ENCODE peak calls at places on chromosomes 6 and 20, in four cellular contexts. Q, O, E and Z are unnamed samples.

GRCh38 chr20:41317536-41318270 is at the start of gene ZHX3:
- DNase-seq in O (peak; percentile 96), Q (peak; percentile 78), E (peak; percentile 99), Z (peak; percentile 91)

GRCh38 chr6:161373905-161374451 is 100.1 kb upstream of the AGPAT4 start:
- DNase-seq in Q (no peak), E (peak; percentile 73), O (peak; percentile 48), Z (no peak)

GRCh38 chr6:78605909-78606446 is 261.4 kb upstream of the IRAK1BP1 start:
- DNase-seq in E (no peak), Q (no peak), O (no peak), Z (no peak)

GRCh38 chr6:100281471-100281878 is 183.2 kb downstream of the SIM1 start:
- DNase-seq in Q (no peak), O (no peak), E (no peak), Z (no peak)

GRCh38 chr20:346640-347316 is at the start of gene NRSN2:
- DNase-seq in E (peak; percentile 76), Q (no peak), O (peak; percentile 80), Z (no peak)

GRCh38 chr6:53005667-53006250 is 10.7 kb upstream of the GSTA4 start:
- DNase-seq in Q (no peak), E (no peak), O (no peak), Z (no peak)

GRCh38 chr6:113813207-113813606 is 43.9 kb upstream of the MARCKS start:
- DNase-seq in O (no peak), E (no peak), Q (no peak), Z (no peak)

GRCh38 chr6:108771421-108771820 is 76.8 kb upstream of the ARMC2 start:
- DNase-seq in O (no peak), E (no peak), Q (no peak), Z (no peak)

GRCh38 chr20:43558412-43559146 is at the start of gene SGK2:
- DNase-seq in O (no peak), Q (no peak), E (peak; percentile 49), Z (no peak)

GRCh38 chr6:114449659-114450058 is 106.8 kb upstream of the HS3ST5 start:
- DNase-seq in E (no peak), O (no peak), Q (no peak), Z (no peak)

GRCh38 chr6:15389759-15390723 is 144.2 kb downstream of the JARID2 start:
- DNase-seq in O (no peak), Q (peak; percentile 52), E (peak; percentile 47), Z (peak; percentile 41)

GRCh38 chr6:31958412-31958740 is 395 bp downstream of the NELFE start:
- DNase-seq in Q (no peak), E (no peak), O (no peak), Z (no peak)

GRCh38 chr20:6095409-6095808 is 27.4 kb downstream of the FERMT1 start:
- DNase-seq in Q (no peak), E (no peak), O (no peak), Z (no peak)

GRCh38 chr20:20051767-20052073 is 546 bp downstream of the CRNKL1 start:
- DNase-seq in E (no peak), O (no peak), Q (no peak), Z (no peak)
- TF ChIP-seq POLR2AphosphoS5 in E (no peak), O (no peak), Q (no peak), Z (no peak)

GRCh38 chr20:57601737-57602136 is 18.5 kb downstream of the ZBP1 start:
- DNase-seq in E (no peak), O (no peak), Q (no peak), Z (no peak)
- TF ChIP-seq SPI1 in E (no peak), O (no peak), Q (no peak), Z (no peak)

DNA sequence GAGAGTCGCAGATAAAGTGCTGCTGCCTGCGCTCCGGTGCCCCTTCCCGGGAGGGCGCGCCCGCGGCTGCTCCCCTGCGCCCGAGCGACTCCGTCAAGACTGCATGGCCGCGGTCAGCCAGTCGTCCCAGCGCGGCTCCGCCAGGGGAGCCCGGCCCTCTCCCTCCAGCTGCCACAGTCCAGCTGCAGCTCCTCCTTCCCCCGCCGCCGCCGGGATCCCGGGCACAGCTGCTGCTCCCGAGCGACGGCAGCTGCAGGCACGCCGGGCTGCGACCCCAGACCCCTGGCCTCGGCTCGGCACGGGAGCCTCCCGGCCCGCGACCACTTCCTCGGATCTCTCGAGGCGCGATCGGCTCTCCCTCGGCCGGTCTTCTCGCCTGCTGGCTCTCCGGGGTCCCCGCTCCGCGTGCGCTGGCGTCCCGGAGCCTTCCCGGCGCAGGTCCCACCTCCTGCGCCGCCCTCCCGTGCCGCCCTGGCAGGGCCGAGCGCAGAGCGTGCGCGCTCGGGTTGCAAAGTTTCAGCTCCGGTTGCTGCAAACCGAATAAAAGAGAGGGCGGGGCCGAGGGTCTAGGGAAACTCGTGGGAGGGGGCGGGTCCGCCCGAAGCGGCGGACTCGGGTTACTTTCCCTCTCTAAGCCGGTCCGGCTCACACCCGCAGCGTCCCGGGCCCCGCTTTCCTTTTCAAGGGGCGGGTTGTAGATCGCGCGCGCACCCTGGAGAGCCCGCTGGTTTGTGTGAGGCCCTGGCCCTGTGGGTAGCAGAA is at the start of gene CNKSR3:
- DNase-seq in Q (no peak), O (peak; percentile 48), E (peak; percentile 89), Z (peak; percentile 32)
- TF ChIP-seq POLR2AphosphoS5 in Q (no peak), O (no peak), E (peak; percentile 67), Z (no peak)

DNA sequence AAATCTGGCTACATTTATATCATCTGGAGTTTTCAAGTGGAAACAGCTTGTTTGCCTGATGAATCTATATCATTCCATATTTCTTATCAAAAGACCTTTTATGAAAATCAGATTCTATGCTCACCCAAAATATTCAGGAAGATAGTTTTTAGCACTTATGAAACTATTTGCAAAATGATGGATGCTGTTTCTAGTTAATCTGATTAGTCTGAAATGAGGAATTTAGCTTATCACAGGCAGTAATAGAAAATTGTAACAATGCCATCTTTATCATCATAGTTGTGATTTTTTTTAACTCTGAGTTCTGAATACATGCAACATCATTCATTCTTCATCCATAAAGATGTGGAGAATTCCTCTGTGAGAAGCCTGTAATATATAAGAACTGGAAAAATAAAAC is 229.7 kb downstream of the PLCB1 start:
- DNase-seq in E (no peak), O (no peak), Q (no peak), Z (no peak)
- TF ChIP-seq SPI1 in E (no peak), O (no peak), Q (no peak), Z (no peak)

GRCh38 chr20:31551163-31551562 is 36.9 kb downstream of the HM13 start:
- DNase-seq in O (no peak), Q (no peak), E (no peak), Z (no peak)
- TF ChIP-seq POLR2AphosphoS5 in O (no peak), Q (no peak), E (no peak), Z (no peak)